ENCODE peak calls at places on chromosomes 3 and 15, in five cellular contexts. E, X, I, M and Q are unnamed samples.

GRCh38 chr3:196431193-196432136 is 762 bp downstream of the UBXN7 start:
- DNase-seq in X (no peak), E (peak), M (peak), I (peak), Q (peak)

GRCh38 chr3:103195201-103195600 is 760.4 kb downstream of the ZPLD1 start:
- DNase-seq in I (no peak), E (peak), M (no peak), X (no peak), Q (no peak)

GRCh38 chr3:56633602-56634371 is 49.3 kb downstream of the TASOR start:
- DNase-seq in M (no peak), E (no peak), I (no peak), X (no peak), Q (no peak)

GRCh38 chr3:107904536-107905066 is 186.2 kb downstream of the CD47 start:
- DNase-seq in E (no peak), X (no peak), M (no peak), I (no peak), Q (no peak)

GRCh38 chr3:53045784-53046170 is at the start of gene SFMBT1:
- DNase-seq in M (peak), I (peak), X (no peak), E (peak), Q (peak)

GRCh38 chr15:70086636-70087035 is 11.1 kb downstream of the TLE3 start:
- DNase-seq in I (no peak), E (no peak), M (no peak), X (no peak), Q (no peak)

GRCh38 chr3:43038010-43038409 is 58.9 kb downstream of the GASK1A start:
- DNase-seq in I (no peak), E (no peak), M (no peak), X (no peak), Q (no peak)

GRCh38 chr3:133532951-133533350 is 40.5 kb upstream of the CDV3 start:
- DNase-seq in I (no peak), M (no peak), X (no peak), E (peak), Q (no peak)

GRCh38 chr3:11245827-11246662 is 26.2 kb upstream of the ATG7 start:
- DNase-seq in I (no peak), M (no peak), E (no peak), X (no peak), Q (no peak)

GRCh38 chr15:42345502-42345901 is 13.8 kb upstream of the CAPN3 start:
- DNase-seq in M (no peak), X (no peak), I (no peak), E (no peak), Q (no peak)

GRCh38 chr3:134803051-134803505 is 8.0 kb downstream of the EPHB1 start:
- DNase-seq in M (peak), X (no peak), I (no peak), E (no peak), Q (no peak)

GRCh38 chr3:134087046-134087974 is 57.6 kb upstream of the SLCO2A1 start:
- DNase-seq in E (no peak), M (no peak), I (no peak), X (no peak), Q (no peak)

GRCh38 chr15:93179704-93180103 is 90.7 kb upstream of the RGMA start:
- DNase-seq in X (no peak), I (peak), E (no peak), M (peak), Q (no peak)

GRCh38 chr3:43921056-43921455 is 230.3 kb downstream of the ABHD5 start:
- DNase-seq in I (peak), M (no peak), X (no peak), E (no peak), Q (no peak)

GRCh38 chr3:861721-862120 is 231.1 kb upstream of the CNTN6 start:
- DNase-seq in X (no peak), I (no peak), E (no peak), M (no peak), Q (no peak)

GRCh38 chr3:140541975-140542653 is 135.8 kb upstream of the TRIM42 start:
- DNase-seq in M (no peak), E (no peak), X (no peak), I (no peak), Q (no peak)

GRCh38 chr3:11288786-11289637 is 16.8 kb downstream of the ATG7 start:
- DNase-seq in E (peak), M (no peak), X (no peak), I (no peak), Q (no peak)

GRCh38 chr15:90316139-90316538 is 35.9 kb upstream of the ZNF774 start:
- DNase-seq in E (no peak), I (no peak), X (no peak), M (peak), Q (no peak)

GRCh38 chr3:49910409-49911123 is 6.9 kb upstream of the MST1R start:
- DNase-seq in I (peak), M (no peak), E (no peak), X (no peak), Q (no peak)

GRCh38 chr15:93331545-93332117 is 242.6 kb upstream of the RGMA start:
- DNase-seq in I (peak), X (no peak), E (no peak), M (peak), Q (no peak)

GRCh38 chr3:143416229-143416628 is 296.7 kb downstream of the CHST2 start:
- DNase-seq in M (no peak), E (no peak), X (no peak), I (no peak), Q (no peak)

GRCh38 chr15:70319466-70319865 is 221.7 kb upstream of the TLE3 start:
- DNase-seq in E (no peak), M (no peak), I (no peak), X (no peak), Q (no peak)

GRCh38 chr3:189096092-189096491 is 75.7 kb upstream of the TPRG1 start:
- DNase-seq in I (no peak), M (no peak), E (no peak), X (no peak), Q (no peak)

GRCh38 chr3:109685084-109686079 is 348.0 kb upstream of the DPPA4 start:
- DNase-seq in E (peak), X (peak), I (no peak), M (no peak), Q (peak)

GRCh38 chr3:147305533-147306241 is 100.7 kb downstream of the ZIC4 start:
- DNase-seq in X (no peak), E (peak), I (no peak), M (no peak), Q (no peak)

GRCh38 chr3:124032881-124033359 is 41.0 kb upstream of the ROPN1 start:
- DNase-seq in X (no peak), E (peak), M (peak), I (peak), Q (peak)

GRCh38 chr3:5098346-5098745 is 23.7 kb upstream of the ARL8B start:
- DNase-seq in X (no peak), E (no peak), M (no peak), I (no peak), Q (no peak)

GRCh38 chr3:88668180-88668579 is 439.2 kb upstream of the EPHA3 start:
- DNase-seq in E (no peak), M (no peak), I (no peak), X (no peak), Q (no peak)

DNA sequence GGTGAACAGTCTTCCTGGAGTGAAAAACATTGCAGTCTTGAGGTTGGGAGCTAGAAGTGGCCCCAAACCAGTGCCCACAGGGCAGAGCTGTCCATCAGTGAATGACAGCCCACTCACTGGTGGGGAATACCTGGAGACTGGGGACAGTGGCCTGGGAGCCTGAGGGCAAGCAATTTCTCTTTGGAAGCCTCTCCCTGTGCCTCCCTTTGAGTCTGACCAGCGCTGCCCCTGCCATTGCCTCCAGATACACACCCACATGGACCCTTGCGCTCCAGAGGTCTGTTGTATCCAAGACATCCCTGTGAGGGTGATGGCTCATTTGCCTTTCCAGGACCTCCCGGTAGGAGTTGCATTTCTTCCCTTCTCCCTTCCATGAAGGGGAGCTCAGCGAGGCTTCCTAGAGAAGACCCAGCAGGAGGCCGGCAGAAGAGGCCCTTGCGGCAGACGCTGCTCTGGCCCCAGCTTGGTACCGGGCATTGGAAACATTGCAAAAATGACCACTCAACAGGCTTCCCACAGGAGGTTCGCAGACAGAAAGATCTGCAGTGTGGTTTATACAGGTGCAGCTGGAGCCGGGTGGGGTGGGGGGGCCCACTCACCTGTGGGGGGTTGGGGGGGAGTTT is 38.5 kb downstream of the KLF13 start:
- DNase-seq in X (no peak), I (no peak), M (no peak), E (no peak), Q (no peak)
- H3K4me3 ChIP-seq in X (no peak), I (no peak), M (no peak), E (no peak), Q (no peak)

DNA sequence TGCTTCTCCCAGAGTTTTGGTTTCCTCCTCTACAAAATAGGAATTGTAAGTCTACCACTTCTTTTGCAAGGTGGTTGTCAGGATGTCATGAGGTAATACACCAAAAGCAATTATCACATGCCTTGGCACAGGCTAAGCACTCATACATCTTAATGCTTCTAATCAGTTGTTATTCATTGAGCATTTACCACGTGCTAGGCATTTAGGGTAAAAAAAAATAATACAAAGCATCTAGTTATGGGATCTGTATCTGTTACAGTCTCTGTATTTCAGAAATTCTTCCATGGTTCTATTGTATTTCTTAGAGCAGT is 1.5 kb downstream of the ST3GAL6 start:
- DNase-seq in E (no peak), M (no peak), X (no peak), I (no peak), Q (no peak)
- H3K4me3 ChIP-seq in E (no peak), M (no peak), X (no peak), I (no peak), Q (no peak)

GRCh38 chr15:62087671-62088360 is 21.0 kb downstream of the C2CD4A start:
- DNase-seq in X (no peak), M (no peak), E (peak), I (no peak), Q (no peak)

GRCh38 chr15:62085740-62086139 is 19.0 kb downstream of the C2CD4A start:
- DNase-seq in I (no peak), M (no peak), X (no peak), E (no peak), Q (no peak)

GRCh38 chr15:62088361-62088693 is 21.6 kb downstream of the C2CD4A start:
- DNase-seq in M (no peak), E (no peak), X (no peak), I (no peak), Q (no peak)

GRCh38 chr15:62079594-62079993 is 12.8 kb downstream of the C2CD4A start:
- DNase-seq in E (no peak), M (no peak), X (no peak), I (no peak), Q (no peak)

DNA sequence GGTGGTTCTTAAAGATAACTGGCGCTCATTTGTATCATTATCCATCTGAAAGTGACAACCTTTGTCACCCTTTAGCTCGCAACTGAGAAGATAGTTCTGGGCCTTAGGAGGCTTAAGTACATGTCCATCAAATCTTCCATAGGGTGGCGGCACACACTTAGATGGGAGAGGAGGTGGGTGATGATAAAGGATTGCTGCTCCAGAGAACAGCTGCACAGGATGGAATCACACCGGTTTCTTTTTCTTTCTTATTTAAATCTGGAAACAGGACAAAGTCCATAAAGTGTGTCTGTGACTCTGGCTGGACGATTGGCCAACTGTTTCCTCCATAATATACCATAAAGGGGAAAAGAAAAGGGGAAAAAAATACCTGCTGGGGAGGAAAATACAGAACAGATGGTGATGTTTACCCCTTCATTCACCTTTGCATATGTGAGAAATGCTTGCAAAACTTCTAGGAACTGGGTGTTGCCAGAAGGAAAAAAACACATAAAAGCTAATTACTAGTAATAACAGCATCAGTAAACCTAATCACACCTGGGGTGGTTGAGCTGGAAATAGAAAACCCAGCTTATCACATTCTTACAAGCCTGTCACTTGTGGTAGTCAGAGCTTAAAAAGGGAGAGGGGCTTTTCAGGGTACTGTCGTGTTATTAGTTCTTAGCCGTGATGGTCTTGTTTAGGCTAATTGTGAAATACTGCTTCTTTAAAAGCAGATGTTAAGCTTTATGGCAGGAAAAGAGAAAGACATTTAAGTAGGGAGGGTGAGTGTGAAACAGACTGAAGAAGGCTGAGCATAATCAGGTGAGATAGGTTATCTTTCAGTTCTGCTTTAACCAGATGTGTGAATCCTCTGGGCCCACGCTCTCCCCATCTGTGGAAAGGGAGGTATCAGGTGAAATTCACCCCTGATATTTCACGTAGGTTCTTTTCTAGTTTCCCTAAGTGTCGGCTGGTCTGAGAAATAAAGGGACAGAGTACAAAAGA is 16.7 kb downstream of the C2CD4A start:
- DNase-seq in E (no peak), X (no peak), M (no peak), I (no peak), Q (peak)
- H3K4me3 ChIP-seq in E (no peak), X (no peak), M (no peak), I (no peak), Q (no peak)

DNA sequence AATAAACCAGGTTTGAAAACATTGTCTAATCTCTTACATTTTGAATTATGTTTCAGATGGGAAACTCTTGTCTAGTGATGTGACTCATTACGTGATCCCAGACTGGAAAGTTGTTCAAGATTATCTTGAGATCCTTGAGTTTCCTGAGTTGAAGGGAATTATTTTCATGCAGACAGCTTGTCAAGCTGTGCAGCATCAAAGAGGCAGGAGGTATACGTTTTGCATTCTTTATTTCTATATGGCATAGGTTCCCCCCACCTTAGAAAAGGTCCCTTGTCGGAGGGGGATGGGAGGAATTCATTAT is 1.5 kb downstream of the DIS3L start:
- DNase-seq in E (no peak), M (no peak), X (no peak), I (peak), Q (no peak)
- H3K4me3 ChIP-seq in E (peak), M (no peak), X (peak), I (no peak), Q (no peak)

GRCh38 chr3:185623909-185624308 is 37.8 kb downstream of the SENP2 start:
- DNase-seq in I (no peak), M (no peak), E (no peak), X (no peak), Q (no peak)
- H3K4me3 ChIP-seq in I (no peak), M (no peak), E (no peak), X (no peak), Q (no peak)

GRCh38 chr3:137770066-137770805 is 6.1 kb downstream of the SOX14 start:
- DNase-seq in I (peak), E (no peak), X (no peak), M (peak), Q (no peak)

GRCh38 chr3:137771401-137772230 is 7.5 kb downstream of the SOX14 start:
- DNase-seq in X (no peak), E (no peak), M (peak), I (peak), Q (no peak)

GRCh38 chr3:137772231-137772617 is 8.1 kb downstream of the SOX14 start:
- DNase-seq in X (no peak), I (no peak), M (no peak), E (no peak), Q (no peak)

GRCh38 chr3:137769321-137770065 is 5.4 kb downstream of the SOX14 start:
- DNase-seq in I (peak), X (no peak), M (no peak), E (no peak), Q (no peak)

DNA sequence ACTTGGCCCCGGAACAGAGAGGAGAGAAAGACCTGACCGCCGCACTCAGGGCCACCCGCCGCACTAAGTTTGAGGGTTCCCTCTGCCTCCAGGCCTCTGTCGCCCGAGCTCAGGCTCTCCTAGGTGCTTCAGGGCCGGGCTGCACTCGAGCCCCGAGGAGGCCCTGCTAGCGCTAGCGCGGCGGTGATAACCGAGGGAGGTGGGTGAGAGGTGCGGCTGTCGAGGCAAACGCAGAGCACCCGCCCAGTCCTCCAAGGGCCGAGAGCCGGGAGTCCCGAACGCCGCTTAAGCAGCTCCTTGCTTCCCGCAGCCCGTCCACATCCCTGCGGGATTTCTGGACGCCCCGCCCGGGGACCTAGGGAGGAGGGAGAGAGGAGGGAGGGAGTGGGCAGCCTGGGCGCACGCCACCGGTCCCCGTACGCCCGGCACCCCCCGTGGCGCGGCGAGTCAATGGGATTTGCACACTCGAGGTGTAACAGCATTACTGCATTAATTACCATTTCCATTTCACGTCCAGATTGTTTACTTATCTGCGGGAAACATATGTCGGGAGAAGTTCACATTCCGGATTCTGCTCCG is 6.8 kb downstream of the SOX14 start:
- DNase-seq in M (peak), X (no peak), I (peak), E (no peak), Q (no peak)
- H3K4me3 ChIP-seq in M (peak), X (no peak), I (peak), E (no peak), Q (no peak)

GRCh38 chr3:186189492-186189891 is 80.6 kb upstream of the ETV5 start:
- DNase-seq in M (no peak), I (no peak), E (no peak), X (no peak), Q (no peak)

GRCh38 chr3:186192823-186193222 is 83.9 kb upstream of the ETV5 start:
- DNase-seq in I (peak), M (no peak), E (no peak), X (no peak), Q (no peak)

GRCh38 chr3:186194451-186194811 is 85.5 kb upstream of the ETV5 start:
- DNase-seq in X (no peak), E (no peak), M (no peak), I (no peak), Q (no peak)

GRCh38 chr3:186198442-186198841 is 89.6 kb upstream of the ETV5 start:
- DNase-seq in X (no peak), M (no peak), I (no peak), E (no peak), Q (no peak)

DNA sequence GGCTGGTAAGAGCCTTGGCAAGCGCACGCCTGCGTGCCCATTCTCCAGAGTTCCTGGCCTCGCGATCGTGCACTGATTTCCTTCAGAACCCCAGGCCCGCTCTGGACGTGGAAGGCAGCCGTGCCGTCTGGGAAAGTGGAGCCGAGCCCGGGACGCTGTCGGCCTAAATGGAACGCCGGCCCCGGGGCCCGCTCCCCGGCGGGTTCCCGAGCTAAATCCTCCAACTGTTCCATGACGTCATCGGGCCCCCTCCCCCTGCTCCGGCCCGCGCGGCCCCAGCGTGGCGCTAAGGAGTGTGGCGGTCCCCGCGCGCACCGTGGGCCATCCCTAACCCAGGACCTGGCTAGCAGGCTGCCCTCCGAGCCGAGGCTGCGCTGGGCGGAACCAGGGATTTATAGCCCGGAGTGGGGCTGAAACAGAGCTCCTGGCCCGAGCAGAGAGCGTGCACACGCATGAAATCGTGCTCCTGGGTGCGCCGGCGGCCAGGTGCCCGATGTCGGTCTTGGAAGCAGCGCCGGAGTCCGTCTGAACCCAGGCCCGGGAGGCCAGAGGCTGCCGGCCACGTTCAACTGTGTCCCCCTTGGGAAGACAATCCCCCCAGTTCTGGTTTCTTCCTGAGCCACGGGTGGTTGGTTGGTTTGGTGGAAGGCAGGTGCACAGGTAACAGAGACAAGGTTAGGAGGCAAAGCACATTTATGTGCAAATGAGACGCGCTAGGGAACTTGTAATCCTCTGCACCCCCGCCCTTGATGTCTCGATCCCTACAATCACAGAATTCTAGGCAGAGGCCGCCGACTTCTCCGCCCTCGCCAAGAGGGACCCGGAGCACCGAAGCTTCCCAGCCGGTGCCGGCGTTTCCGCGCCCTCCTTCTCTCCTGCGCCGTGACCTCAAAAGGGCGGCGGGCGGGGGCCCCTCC is 84.9 kb upstream of the ETV5 start:
- DNase-seq in I (peak), M (peak), X (no peak), E (no peak), Q (no peak)
- H3K4me3 ChIP-seq in I (peak), M (peak), X (peak), E (no peak), Q (no peak)